ENCODE peak calls at places on chromosomes 16 and 17, in eight cellular contexts. One of them, this sample, is unnamed.

GRCh38 chr17:43908111-43908721 is 880 bp upstream of the MPP2 start:
- DNase-seq in uterus: peak; percentile 82
- DNase-seq in body of pancreas: peak; percentile 61
- DNase-seq in vagina: peak; percentile 93
- DNase-seq in heart left ventricle: peak; percentile 76
- DNase-seq in prostate gland: peak; percentile 64
- DNase-seq in esophagus squamous epithelium: no peak
- DNase-seq in breast epithelium: no peak
- DNase-seq in this sample: peak; percentile 59

GRCh38 chr16:50260206-50261159 is 5.9 kb upstream of the ADCY7 start:
- DNase-seq in vagina: no peak
- DNase-seq in uterus: no peak
- DNase-seq in breast epithelium: no peak
- DNase-seq in prostate gland: no peak
- DNase-seq in heart left ventricle: no peak
- DNase-seq in esophagus squamous epithelium: no peak
- DNase-seq in body of pancreas: no peak
- DNase-seq in this sample: peak; percentile 80

GRCh38 chr17:69452664-69453260 is 38.3 kb downstream of the MAP2K6 start:
- DNase-seq in esophagus squamous epithelium: no peak
- DNase-seq in vagina: no peak
- DNase-seq in prostate gland: no peak
- DNase-seq in heart left ventricle: no peak
- DNase-seq in uterus: no peak
- DNase-seq in breast epithelium: no peak
- DNase-seq in body of pancreas: no peak
- DNase-seq in this sample: no peak

GRCh38 chr17:32792207-32792606 is 84.7 kb downstream of the MYO1D start:
- DNase-seq in breast epithelium: no peak
- DNase-seq in uterus: no peak
- DNase-seq in body of pancreas: no peak
- DNase-seq in vagina: no peak
- DNase-seq in prostate gland: no peak
- DNase-seq in heart left ventricle: no peak
- DNase-seq in esophagus squamous epithelium: no peak
- DNase-seq in this sample: no peak

GRCh38 chr17:5897320-5897911 is 172.8 kb upstream of the WSCD1 start:
- DNase-seq in uterus: no peak
- DNase-seq in esophagus squamous epithelium: no peak
- DNase-seq in prostate gland: no peak
- DNase-seq in vagina: no peak
- DNase-seq in heart left ventricle: no peak
- DNase-seq in breast epithelium: no peak
- DNase-seq in body of pancreas: no peak
- DNase-seq in this sample: no peak

GRCh38 chr17:28533091-28533670 is 19.2 kb downstream of the UNC119 start:
- DNase-seq in breast epithelium: no peak
- DNase-seq in body of pancreas: no peak
- DNase-seq in vagina: no peak
- DNase-seq in prostate gland: peak; percentile 39
- DNase-seq in uterus: no peak
- DNase-seq in heart left ventricle: no peak
- DNase-seq in esophagus squamous epithelium: no peak
- DNase-seq in this sample: peak; percentile 40

GRCh38 chr16:62596101-62596500 is 559.9 kb upstream of the CDH8 start:
- DNase-seq in body of pancreas: no peak
- DNase-seq in breast epithelium: no peak
- DNase-seq in esophagus squamous epithelium: no peak
- DNase-seq in vagina: no peak
- DNase-seq in uterus: no peak
- DNase-seq in heart left ventricle: no peak
- DNase-seq in prostate gland: no peak
- DNase-seq in this sample: no peak

GRCh38 chr17:40035162-40035559 is 19.0 kb downstream of the MED24 start:
- DNase-seq in uterus: no peak
- DNase-seq in breast epithelium: no peak
- DNase-seq in body of pancreas: peak; percentile 31
- DNase-seq in prostate gland: no peak
- DNase-seq in heart left ventricle: no peak
- DNase-seq in vagina: no peak
- DNase-seq in esophagus squamous epithelium: no peak
- DNase-seq in this sample: no peak

GRCh38 chr17:82228842-82229685 is at the start of gene SLC16A3:
- DNase-seq in esophagus squamous epithelium: no peak
- DNase-seq in breast epithelium: no peak
- DNase-seq in uterus: peak; percentile 58
- DNase-seq in prostate gland: no peak
- DNase-seq in heart left ventricle: peak; percentile 78
- DNase-seq in body of pancreas: no peak
- DNase-seq in vagina: no peak
- DNase-seq in this sample: peak; percentile 89

GRCh38 chr16:22670551-22670970 is 143.4 kb upstream of the HS3ST2 start:
- DNase-seq in prostate gland: no peak
- DNase-seq in vagina: peak; percentile 84
- DNase-seq in heart left ventricle: no peak
- DNase-seq in breast epithelium: no peak
- DNase-seq in uterus: no peak
- DNase-seq in esophagus squamous epithelium: no peak
- DNase-seq in body of pancreas: no peak
- DNase-seq in this sample: no peak

GRCh38 chr17:21815352-21816063 is 123.2 kb downstream of the KCNJ18 start:
- DNase-seq in breast epithelium: no peak
- DNase-seq in heart left ventricle: no peak
- DNase-seq in uterus: no peak
- DNase-seq in esophagus squamous epithelium: no peak
- DNase-seq in vagina: no peak
- DNase-seq in prostate gland: no peak
- DNase-seq in body of pancreas: no peak
- DNase-seq in this sample: peak; percentile 54

DNA sequence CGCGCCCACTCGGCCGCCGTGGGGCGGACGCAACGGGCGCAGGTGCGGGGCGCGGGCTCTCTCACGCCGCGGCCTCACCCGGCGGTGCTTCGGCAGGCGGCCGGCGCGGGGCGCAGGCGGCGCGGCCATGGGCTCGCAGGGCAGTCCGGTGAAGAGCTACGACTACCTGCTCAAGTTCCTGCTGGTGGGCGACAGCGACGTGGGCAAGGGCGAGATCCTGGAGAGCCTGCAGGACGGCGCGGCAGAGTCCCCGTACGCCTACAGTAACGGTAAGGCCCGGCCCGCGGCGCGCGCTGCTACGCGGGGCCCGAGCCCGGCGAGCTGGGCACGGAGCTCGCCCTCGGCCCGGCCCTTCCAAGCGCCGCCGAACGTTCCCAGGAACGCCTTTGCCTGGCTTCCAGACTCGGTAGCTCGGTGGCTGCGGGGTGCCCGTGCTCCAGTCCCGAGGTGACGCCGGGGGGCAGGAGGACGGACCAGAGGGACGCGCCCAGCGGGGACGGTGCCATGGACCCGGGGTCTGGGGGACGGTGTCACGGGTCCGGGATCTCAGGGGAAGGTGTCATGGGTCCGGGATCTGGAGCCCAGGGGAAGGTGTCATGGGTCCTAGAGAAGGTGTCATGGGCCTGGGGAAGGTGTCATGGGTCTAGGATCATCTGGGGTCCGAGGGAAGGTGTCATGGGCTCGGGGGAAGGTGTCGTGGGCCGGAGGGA is 454 bp downstream of the RAB40C start:
- DNase-seq in prostate gland: no peak
- DNase-seq in heart left ventricle: peak; percentile 68
- DNase-seq in esophagus squamous epithelium: no peak
- DNase-seq in vagina: no peak
- DNase-seq in uterus: peak; percentile 48
- DNase-seq in breast epithelium: no peak
- DNase-seq in body of pancreas: no peak
- DNase-seq in this sample: no peak
- TF ChIP-seq POLR2A in prostate gland: peak; percentile 57
- TF ChIP-seq POLR2A in heart left ventricle: no peak
- TF ChIP-seq POLR2A in esophagus squamous epithelium: peak; percentile 34
- TF ChIP-seq POLR2A in vagina: no peak
- TF ChIP-seq POLR2A in uterus: peak; percentile 27
- TF ChIP-seq POLR2A in breast epithelium: no peak
- TF ChIP-seq POLR2A in body of pancreas: peak; percentile 47
- TF ChIP-seq POLR2A in this sample: no peak

GRCh38 chr16:7304932-7305331 is 27.7 kb upstream of the RBFOX1 start:
- DNase-seq in body of pancreas: no peak
- DNase-seq in uterus: no peak
- DNase-seq in esophagus squamous epithelium: no peak
- DNase-seq in prostate gland: no peak
- DNase-seq in heart left ventricle: no peak
- DNase-seq in vagina: no peak
- DNase-seq in breast epithelium: no peak
- DNase-seq in this sample: no peak

GRCh38 chr16:7303014-7303676 is 29.5 kb upstream of the RBFOX1 start:
- DNase-seq in vagina: no peak
- DNase-seq in breast epithelium: no peak
- DNase-seq in prostate gland: no peak
- DNase-seq in body of pancreas: peak; percentile 6
- DNase-seq in uterus: no peak
- DNase-seq in esophagus squamous epithelium: no peak
- DNase-seq in heart left ventricle: peak; percentile 35
- DNase-seq in this sample: no peak

GRCh38 chr16:7303677-7304200 is 28.9 kb upstream of the RBFOX1 start:
- DNase-seq in body of pancreas: no peak
- DNase-seq in breast epithelium: no peak
- DNase-seq in esophagus squamous epithelium: no peak
- DNase-seq in vagina: no peak
- DNase-seq in heart left ventricle: no peak
- DNase-seq in prostate gland: no peak
- DNase-seq in uterus: no peak
- DNase-seq in this sample: no peak

DNA sequence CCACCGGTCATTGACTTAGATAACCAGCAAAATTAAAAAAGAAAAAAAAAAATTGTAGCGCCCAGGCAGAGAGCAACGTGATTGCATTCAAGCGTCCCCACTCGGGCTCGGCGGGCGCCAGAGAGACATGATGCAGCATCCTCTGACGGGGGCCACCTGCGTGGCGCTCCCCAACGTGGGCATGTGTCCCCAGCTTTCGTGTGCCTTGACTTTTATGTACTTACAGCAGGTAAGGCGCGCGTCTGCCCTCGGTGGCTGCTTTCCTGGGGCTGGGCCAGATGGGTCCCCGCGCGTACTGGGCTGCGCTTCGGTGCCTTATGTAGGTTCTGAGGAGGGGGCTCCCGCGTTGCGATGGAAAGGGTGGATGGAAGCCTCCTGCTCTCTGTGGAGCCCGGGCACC is 28.4 kb upstream of the RBFOX1 start:
- DNase-seq in vagina: no peak
- DNase-seq in body of pancreas: no peak
- DNase-seq in prostate gland: no peak
- DNase-seq in esophagus squamous epithelium: no peak
- DNase-seq in uterus: no peak
- DNase-seq in heart left ventricle: peak; percentile 24
- DNase-seq in breast epithelium: no peak
- DNase-seq in this sample: no peak
- H3K4me3 ChIP-seq in vagina: no peak overlapping the region
- H3K4me3 ChIP-seq in body of pancreas: no peak overlapping the region
- H3K4me3 ChIP-seq in prostate gland: no peak overlapping the region
- H3K4me3 ChIP-seq in esophagus squamous epithelium: no peak overlapping the region
- H3K4me3 ChIP-seq in uterus: no peak overlapping the region
- H3K4me3 ChIP-seq in heart left ventricle: no peak overlapping the region
- H3K4me3 ChIP-seq in breast epithelium: no peak overlapping the region
- H3K4me3 ChIP-seq in this sample: no peak overlapping the region

DNA sequence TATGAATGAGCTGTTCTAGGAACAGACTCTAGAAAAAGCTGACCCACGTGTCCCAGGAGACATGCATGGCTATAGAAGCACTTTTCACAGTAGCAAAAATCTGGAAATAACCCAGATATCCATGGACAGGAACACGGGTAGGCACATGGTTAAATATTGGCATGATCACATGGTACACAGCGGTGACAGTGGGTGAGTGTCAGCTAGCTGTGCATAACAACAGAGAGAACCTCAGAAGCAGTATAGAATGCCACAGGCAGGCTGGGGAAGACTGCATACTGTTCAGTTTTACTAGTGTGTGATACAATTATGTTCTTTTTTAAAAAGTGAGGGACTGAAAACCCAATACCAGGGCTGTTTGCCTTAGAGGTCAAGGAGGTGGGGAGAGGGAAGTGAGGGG is 31.4 kb downstream of the EPN2 start:
- DNase-seq in uterus: no peak
- DNase-seq in prostate gland: no peak
- DNase-seq in breast epithelium: no peak
- DNase-seq in body of pancreas: peak; percentile 28
- DNase-seq in vagina: no peak
- DNase-seq in heart left ventricle: no peak
- DNase-seq in esophagus squamous epithelium: no peak
- DNase-seq in this sample: no peak
- TF ChIP-seq CTCF in uterus: no peak
- TF ChIP-seq CTCF in prostate gland: no peak
- TF ChIP-seq CTCF in breast epithelium: no peak
- TF ChIP-seq CTCF in body of pancreas: no peak
- TF ChIP-seq CTCF in vagina: no peak
- TF ChIP-seq CTCF in heart left ventricle: no peak
- TF ChIP-seq CTCF in esophagus squamous epithelium: no peak
- TF ChIP-seq CTCF in this sample: no peak

GRCh38 chr17:1006054-1006453 is 9.1 kb downstream of the TIMM22 start:
- DNase-seq in prostate gland: peak; percentile 53
- DNase-seq in breast epithelium: peak; percentile 58
- DNase-seq in uterus: no peak
- DNase-seq in esophagus squamous epithelium: no peak
- DNase-seq in heart left ventricle: no peak
- DNase-seq in body of pancreas: peak; percentile 69
- DNase-seq in vagina: no peak
- DNase-seq in this sample: no peak

GRCh38 chr17:1003972-1004768 is 7.2 kb downstream of the TIMM22 start:
- DNase-seq in prostate gland: no peak
- DNase-seq in breast epithelium: no peak
- DNase-seq in vagina: no peak
- DNase-seq in body of pancreas: peak; percentile 50
- DNase-seq in esophagus squamous epithelium: no peak
- DNase-seq in uterus: no peak
- DNase-seq in heart left ventricle: no peak
- DNase-seq in this sample: no peak

GRCh38 chr17:1003633-1003971 is 6.7 kb downstream of the TIMM22 start:
- DNase-seq in prostate gland: no peak
- DNase-seq in vagina: no peak
- DNase-seq in body of pancreas: no peak
- DNase-seq in uterus: no peak
- DNase-seq in heart left ventricle: no peak
- DNase-seq in breast epithelium: no peak
- DNase-seq in esophagus squamous epithelium: no peak
- DNase-seq in this sample: no peak

GRCh38 chr17:1004769-1005295 is 7.9 kb downstream of the TIMM22 start:
- DNase-seq in vagina: no peak
- DNase-seq in prostate gland: no peak
- DNase-seq in uterus: no peak
- DNase-seq in heart left ventricle: no peak
- DNase-seq in body of pancreas: peak; percentile 54
- DNase-seq in breast epithelium: no peak
- DNase-seq in esophagus squamous epithelium: no peak
- DNase-seq in this sample: no peak

GRCh38 chr17:1005361-1005946 is 8.5 kb downstream of the TIMM22 start:
- DNase-seq in uterus: peak; percentile 73
- DNase-seq in breast epithelium: peak; percentile 75
- DNase-seq in body of pancreas: peak; percentile 88
- DNase-seq in heart left ventricle: peak; percentile 77
- DNase-seq in prostate gland: peak; percentile 77
- DNase-seq in esophagus squamous epithelium: no peak
- DNase-seq in vagina: no peak
- DNase-seq in this sample: no peak
- TF ChIP-seq POLR2A in uterus: no peak
- TF ChIP-seq POLR2A in breast epithelium: no peak
- TF ChIP-seq POLR2A in body of pancreas: peak; percentile 52
- TF ChIP-seq POLR2A in heart left ventricle: no peak
- TF ChIP-seq POLR2A in prostate gland: no peak
- TF ChIP-seq POLR2A in esophagus squamous epithelium: no peak
- TF ChIP-seq POLR2A in vagina: no peak
- TF ChIP-seq POLR2A in this sample: no peak